ENCODE peak calls at places on chromosomes 1 and 21, in eight cellular contexts. X, D, F, W, L, E, A and J are unnamed samples.

GRCh38 chr1:179380299-179380698 is 14.5 kb downstream of the AXDND1 start:
- DNase-seq in X (no peak), D (no peak), F (no peak), W (no peak), L (no peak), E (no peak), A (no peak), J (no peak)

GRCh38 chr1:88773540-88774150 is 89.6 kb downstream of the PKN2 start:
- DNase-seq in X (no peak), D (no peak), F (no peak), W (no peak), L (no peak), E (peak), A (peak), J (no peak)

GRCh38 chr21:26169061-26169610 is 1.4 kb downstream of the APP start:
- DNase-seq in X (peak), D (peak), F (no peak), W (peak), L (peak), E (peak), A (peak), J (peak)

GRCh38 chr1:40477680-40478057 is 579 bp downstream of the ZFP69 start:
- DNase-seq in X (no peak), D (peak), F (no peak), W (no peak), L (peak), E (peak), A (peak), J (no peak)

GRCh38 chr1:92065042-92065441 is 10.2 kb downstream of the SETSIP start:
- DNase-seq in X (no peak), D (no peak), F (no peak), W (no peak), L (no peak), E (no peak), A (no peak), J (no peak)

GRCh38 chr1:165857046-165857801 is 29.8 kb downstream of the UCK2 start:
- DNase-seq in X (no peak), D (no peak), F (no peak), W (no peak), L (no peak), E (no peak), A (no peak), J (peak)

GRCh38 chr1:204093756-204094155 is 20.8 kb downstream of the SOX13 start:
- DNase-seq in X (no peak), D (no peak), F (no peak), W (no peak), L (no peak), E (no peak), A (no peak), J (no peak)

GRCh38 chr1:243970077-243970476 is 81.0 kb upstream of the ZBTB18 start:
- DNase-seq in X (no peak), D (no peak), F (no peak), W (no peak), L (no peak), E (no peak), A (peak), J (no peak)

GRCh38 chr1:221169447-221169889 is 290.2 kb downstream of the HLX start:
- DNase-seq in X (peak), D (no peak), F (no peak), W (no peak), L (no peak), E (peak), A (peak), J (no peak)

DNA sequence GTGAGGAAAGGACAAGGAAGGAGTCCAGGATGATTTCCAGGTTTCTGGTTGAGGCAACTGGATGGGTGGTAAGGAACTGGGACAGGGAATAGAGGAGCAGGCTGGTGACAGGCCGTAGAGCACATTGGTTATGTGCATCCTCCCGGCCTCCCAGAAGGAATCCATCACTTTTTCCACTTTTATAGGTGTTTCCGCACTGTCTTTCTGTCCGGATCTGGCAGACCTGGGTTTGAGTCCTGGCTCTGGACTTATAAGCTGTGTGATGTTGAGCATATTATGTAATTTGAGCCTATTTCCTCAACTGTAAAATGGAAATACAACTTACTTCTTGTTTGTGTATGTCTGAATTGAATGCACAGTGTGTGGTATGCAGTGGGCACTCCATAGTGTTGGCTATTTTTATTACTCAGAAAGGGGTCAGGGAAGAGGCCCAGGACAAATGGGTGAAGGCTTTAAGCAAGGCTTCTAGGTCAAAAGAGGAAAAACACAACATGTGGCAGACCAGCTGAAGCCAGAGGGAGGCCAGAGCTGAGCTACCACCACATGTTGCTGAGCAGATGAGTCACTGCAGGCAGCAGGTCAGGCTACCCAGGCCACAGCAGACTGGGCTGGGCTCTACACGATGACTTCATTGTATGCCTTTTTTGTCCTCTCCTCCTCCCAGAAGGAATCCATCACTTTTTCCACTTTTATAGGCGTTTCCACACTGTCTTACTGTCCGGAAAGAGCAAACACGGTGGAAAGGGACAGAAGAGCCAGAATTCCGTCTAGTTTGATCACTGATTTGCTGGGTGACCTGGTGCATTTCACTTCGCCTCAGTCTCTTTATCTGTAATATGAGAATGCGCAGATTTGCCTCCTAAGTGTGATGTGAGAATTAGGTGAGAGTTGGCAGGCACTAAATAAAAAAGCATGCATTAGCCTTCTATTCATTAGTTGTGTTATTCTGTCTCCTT is 791 bp upstream of the MAST2 start:
- DNase-seq in X (peak), D (peak), F (no peak), W (peak), L (peak), E (peak), A (peak), J (peak)
- H3K27ac ChIP-seq in X (no peak), D (peak), F (no peak), W (peak), L (peak), E (peak), A (no peak), J (peak)

GRCh38 chr21:35038772-35039145 is 10.3 kb downstream of the RUNX1 start:
- DNase-seq in X (no peak), D (no peak), F (no peak), W (no peak), L (no peak), E (no peak), A (no peak), J (no peak)
- H3K4me3 ChIP-seq in X (no peak), D (no peak), F (no peak), W (no peak), L (no peak), E (no peak), A (no peak), J (no peak)

GRCh38 chr1:174743654-174744561 is 255.8 kb upstream of the CACYBP start:
- DNase-seq in X (peak), D (no peak), F (no peak), W (no peak), L (no peak), E (no peak), A (peak), J (no peak)
- H3K27ac ChIP-seq in X (no peak), D (no peak), F (no peak), W (no peak), L (no peak), E (no peak), A (no peak), J (no peak)

GRCh38 chr1:26694185-26694572 is 1.6 kb upstream of the ARID1A start:
- DNase-seq in X (peak), D (no peak), F (no peak), W (no peak), L (no peak), E (no peak), A (no peak), J (no peak)
- H3K4me3 ChIP-seq in X (peak), D (no peak), F (no peak), W (no peak), L (no peak), E (no peak), A (no peak), J (no peak)

GRCh38 chr1:25556791-25557476 is 13.5 kb downstream of the LDLRAP1 start:
- DNase-seq in X (no peak), D (peak), F (no peak), W (peak), L (no peak), E (no peak), A (no peak), J (peak)
- H3K27ac ChIP-seq in X (no peak), D (no peak), F (peak), W (no peak), L (no peak), E (no peak), A (no peak), J (peak)

GRCh38 chr1:227886993-227887696 is 60.6 kb downstream of the WNT9A start:
- DNase-seq in X (peak), D (peak), F (no peak), W (peak), L (no peak), E (peak), A (no peak), J (no peak)

GRCh38 chr1:227885135-227885647 is 62.5 kb downstream of the WNT9A start:
- DNase-seq in X (no peak), D (peak), F (no peak), W (no peak), L (no peak), E (no peak), A (no peak), J (no peak)

GRCh38 chr1:227887697-227888403 is 59.9 kb downstream of the WNT9A start:
- DNase-seq in X (peak), D (peak), F (no peak), W (peak), L (no peak), E (no peak), A (no peak), J (no peak)

GRCh38 chr1:227885648-227886502 is 61.9 kb downstream of the WNT9A start:
- DNase-seq in X (no peak), D (peak), F (peak), W (peak), L (no peak), E (peak), A (no peak), J (no peak)

GRCh38 chr1:227886503-227886961 is 61.2 kb downstream of the WNT9A start:
- DNase-seq in X (no peak), D (peak), F (no peak), W (peak), L (no peak), E (no peak), A (no peak), J (no peak)
- H3K4me3 ChIP-seq in X (peak), D (peak), F (peak), W (no peak), L (peak), E (no peak), A (peak), J (no peak)

GRCh38 chr1:9755441-9755995 is 68.2 kb downstream of the CLSTN1 start:
- DNase-seq in X (no peak), D (no peak), F (peak), W (peak), L (no peak), E (no peak), A (no peak), J (no peak)
- H3K27ac ChIP-seq in X (peak), D (no peak), F (no peak), W (no peak), L (no peak), E (no peak), A (no peak), J (no peak)

DNA sequence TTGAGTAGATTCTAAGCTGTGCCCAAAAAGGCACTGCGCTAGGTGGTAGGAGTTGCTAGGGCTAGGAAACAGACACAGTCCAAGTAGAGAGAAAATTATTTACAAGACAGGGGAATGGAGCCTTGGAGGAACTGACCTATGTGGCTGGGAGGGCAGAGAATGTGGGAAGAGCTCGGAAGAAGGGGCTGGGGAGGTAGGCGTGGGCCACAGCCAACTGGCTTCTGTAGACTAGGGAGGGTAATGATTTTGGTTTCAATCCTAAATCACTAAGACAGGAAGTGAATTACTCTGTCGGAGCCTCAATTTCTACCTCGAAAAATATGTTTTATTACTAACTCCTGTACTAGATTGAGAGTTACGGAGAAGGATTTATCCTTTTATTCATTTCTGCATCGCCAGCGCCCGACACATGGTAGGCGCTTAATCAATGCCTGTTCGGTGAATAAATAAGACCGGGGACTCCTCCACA is 520 bp upstream of the DDI2 start:
- DNase-seq in X (peak), D (peak), F (no peak), W (no peak), L (no peak), E (no peak), A (no peak), J (no peak)
- H3K4me3 ChIP-seq in X (peak), D (peak), F (peak), W (peak), L (peak), E (peak), A (peak), J (peak)

DNA sequence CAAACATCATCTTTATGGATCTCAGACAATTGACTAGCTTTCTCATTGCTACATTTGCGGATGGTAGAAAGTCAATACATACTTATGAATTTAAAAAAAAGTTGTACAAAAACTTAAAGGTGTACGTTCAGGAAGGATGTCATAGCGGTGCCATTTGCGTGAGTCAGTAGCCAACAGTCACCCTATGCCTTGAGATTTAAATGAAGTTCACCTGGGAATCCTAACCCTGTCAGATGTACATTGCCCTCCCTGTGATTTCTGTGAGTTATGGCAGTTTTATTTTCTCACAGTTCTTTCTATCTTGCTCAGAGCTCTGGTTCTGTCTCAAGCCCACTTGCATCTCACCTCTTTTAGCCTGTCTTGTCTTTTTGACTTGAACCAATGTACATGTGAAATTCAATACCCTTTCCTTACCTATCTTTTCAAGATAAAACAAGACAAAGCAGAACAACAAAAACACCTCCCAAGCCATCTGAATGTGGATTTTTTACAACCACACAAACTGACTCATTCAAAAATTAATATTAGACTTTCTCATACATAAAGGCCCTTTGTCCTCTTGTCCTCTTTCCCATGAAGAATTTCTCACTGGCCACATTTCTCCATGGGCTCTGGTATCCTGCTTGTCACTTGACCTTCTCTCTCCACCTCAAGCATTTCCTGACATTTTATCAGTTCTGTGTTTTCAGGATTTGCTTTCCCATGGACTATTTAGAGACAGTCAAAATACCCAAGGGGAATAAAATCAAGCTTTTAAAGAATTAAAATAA is 25.3 kb upstream of the ZNF697 start:
- DNase-seq in X (no peak), D (no peak), F (no peak), W (no peak), L (no peak), E (peak), A (no peak), J (no peak)
- H3K27ac ChIP-seq in X (no peak), D (no peak), F (no peak), W (no peak), L (peak), E (peak), A (no peak), J (no peak)